ENCODE peak calls at places on chromosomes 13 and 19, in seven cellular contexts. G is A549, T is astrocyte, L is esophagus muscularis mucosa, U is left ventricle myocardium inferior, S is neural progenitor cell, C is stomach. N is an unnamed sample.

GRCh38 chr13:43428545-43429287 is 358.1 kb downstream of the ENOX1 start:
- DNase-seq in G (no peak), T (no peak), L (no peak), U (no peak), S (peak; percentile 40), C (no peak), N (no peak)

GRCh38 chr19:46288896-46289588 is 7.8 kb upstream of the HIF3A start:
- DNase-seq in G (peak; percentile 74), T (peak; percentile 86), L (no peak), U (peak; percentile 55), S (no peak), C (no peak), N (no peak)

GRCh38 chr13:43472344-43472743 is 314.4 kb downstream of the ENOX1 start:
- DNase-seq in G (no peak), T (no peak), L (no peak), U (no peak), S (no peak), C (no peak), N (no peak)

GRCh38 chr13:98103942-98104880 is 38.7 kb upstream of the FARP1 start:
- DNase-seq in G (peak; percentile 48), T (no peak), L (no peak), U (no peak), S (no peak), C (no peak), N (no peak)

GRCh38 chr19:5149930-5150329 is 181.0 kb downstream of the KDM4B start:
- DNase-seq in G (no peak), T (no peak), L (no peak), U (no peak), S (no peak), C (no peak), N (no peak)

GRCh38 chr13:59447031-59447430 is 716.7 kb downstream of the DIAPH3 start:
- DNase-seq in G (no peak), T (no peak), L (no peak), U (no peak), S (no peak), C (no peak), N (no peak)

GRCh38 chr19:11227201-11227886 is 12.1 kb upstream of the ANGPTL8 start:
- DNase-seq in G (no peak), T (no peak), L (no peak), U (no peak), S (peak; percentile 28), C (no peak), N (no peak)

GRCh38 chr19:35757749-35758608 is at the start of gene PROSER3:
- DNase-seq in G (peak; percentile 100), T (peak; percentile 99), L (peak; percentile 100), U (peak; percentile 97), S (peak; percentile 99), C (peak; percentile 98), N (peak; percentile 97)

GRCh38 chr19:36605839-36606478 is 846 bp downstream of the ZNF382 start:
- DNase-seq in G (no peak), T (no peak), L (no peak), U (no peak), S (no peak), C (no peak), N (no peak)

GRCh38 chr19:7529246-7529600 is 6.3 kb upstream of the PNPLA6 start:
- DNase-seq in G (no peak), T (no peak), L (no peak), U (no peak), S (no peak), C (no peak), N (no peak)

GRCh38 chr19:7326105-7326877 is 22.4 kb upstream of the ARHGEF18 start:
- DNase-seq in G (no peak), T (no peak), L (no peak), U (no peak), S (peak; percentile 38), C (no peak), N (no peak)

GRCh38 chr13:20633802-20634201 is 66.8 kb downstream of the IFT88 start:
- DNase-seq in G (no peak), T (no peak), L (no peak), U (no peak), S (no peak), C (no peak), N (no peak)

GRCh38 chr19:1616875-1617274 is 11.6 kb upstream of the UQCR11 start:
- DNase-seq in G (no peak), T (no peak), L (no peak), U (no peak), S (no peak), C (no peak), N (no peak)
- H3K4me1 ChIP-seq in G (no peaks in the 10 kb centered on the region), T (peaks cover 7% of the 10 kb centered on the region), L (no peaks in the 10 kb centered on the region), U (peaks cover 21% of the 10 kb centered on the region), S (no peaks in the 10 kb centered on the region), C (no peaks in the 10 kb centered on the region), N (no peaks in the 10 kb centered on the region)

GRCh38 chr19:31332096-31332495 is 17.1 kb downstream of the TSHZ3 start:
- DNase-seq in G (no peak), T (peak; percentile 69), L (no peak), U (no peak), S (no peak), C (peak; percentile 17), N (no peak)

GRCh38 chr19:31337007-31337914 is 12.0 kb downstream of the TSHZ3 start:
- DNase-seq in G (no peak), T (no peak), L (no peak), U (no peak), S (no peak), C (no peak), N (no peak)

GRCh38 chr19:31335716-31336115 is 13.5 kb downstream of the TSHZ3 start:
- DNase-seq in G (no peak), T (no peak), L (no peak), U (no peak), S (no peak), C (peak; percentile 10), N (no peak)

GRCh38 chr19:31334101-31334848 is 15.0 kb downstream of the TSHZ3 start:
- DNase-seq in G (no peak), T (peak; percentile 85), L (no peak), U (no peak), S (no peak), C (no peak), N (no peak)

DNA sequence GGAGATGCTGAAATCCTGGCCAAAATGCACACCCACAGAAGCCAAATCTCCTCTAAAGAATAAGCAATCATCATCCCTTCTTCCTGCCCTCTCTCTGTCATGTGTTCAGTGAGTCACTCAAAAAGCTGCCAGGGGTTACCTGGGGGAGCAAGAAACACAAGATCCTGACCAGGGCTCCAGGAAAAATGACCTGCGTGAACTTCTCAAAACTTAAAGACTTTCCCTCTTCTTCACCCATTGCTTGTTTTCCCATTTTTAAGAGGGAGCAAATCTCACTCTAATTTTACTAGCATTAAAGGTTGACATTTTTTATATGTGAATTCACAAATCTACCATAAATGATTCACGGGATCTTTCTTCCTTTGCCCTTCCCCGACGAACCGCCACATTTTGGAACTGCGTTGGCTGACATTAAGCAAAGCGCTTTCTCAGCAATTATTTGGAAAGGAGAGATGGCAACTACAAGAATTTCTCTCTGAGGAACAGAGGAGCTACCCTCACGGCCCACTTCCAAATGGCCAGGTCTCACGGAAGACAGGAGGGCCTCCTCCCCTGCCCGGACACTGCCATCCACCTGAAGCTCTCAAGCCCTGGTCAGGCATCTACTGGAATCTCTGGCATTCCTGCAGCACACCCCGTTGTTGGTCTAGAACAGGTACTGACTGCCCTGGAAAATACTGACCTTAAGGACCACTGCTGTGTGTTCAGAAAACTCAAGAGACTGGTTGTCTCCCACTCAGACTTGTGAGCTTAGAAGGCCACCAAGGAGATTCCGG is 14.2 kb downstream of the TSHZ3 start:
- DNase-seq in G (no peak), T (no peak), L (no peak), U (no peak), S (no peak), C (peak; percentile 4), N (no peak)
- H3K27ac ChIP-seq in G (no peak overlapping the region), T (peak overlapping the region; percentile 27), L (peak overlapping the region; percentile 29), U (no peak overlapping the region), S (no peak overlapping the region), C (peak overlapping the region; percentile 37), N (no peak overlapping the region)

GRCh38 chr19:50328257-50329145 is 676 bp downstream of the KCNC3 start:
- DNase-seq in G (no peak), T (no peak), L (no peak), U (no peak), S (peak; percentile 55), C (no peak), N (no peak)
- H3K4me3 ChIP-seq in G (peak overlapping the region; percentile 46), T (no peak overlapping the region), L (peak overlapping the region; percentile 44), U (peak overlapping the region; percentile 62), S (peak overlapping the region; percentile 47), C (peak overlapping the region; percentile 34), N (peak overlapping the region; percentile 60)

GRCh38 chr19:2612619-2613249 is 89.8 kb downstream of the GNG7 start:
- DNase-seq in G (no peak), T (no peak), L (no peak), U (peak; percentile 15), S (no peak), C (no peak), N (no peak)
- H3K4me1 ChIP-seq in G (peaks cover 15% of the 10 kb centered on the region), T (peaks cover 3% of the 10 kb centered on the region), L (peaks cover 13% of the 10 kb centered on the region), U (peaks cover 23% of the 10 kb centered on the region), S (no peaks in the 10 kb centered on the region), C (peaks cover 36% of the 10 kb centered on the region), N (no peaks in the 10 kb centered on the region)

DNA sequence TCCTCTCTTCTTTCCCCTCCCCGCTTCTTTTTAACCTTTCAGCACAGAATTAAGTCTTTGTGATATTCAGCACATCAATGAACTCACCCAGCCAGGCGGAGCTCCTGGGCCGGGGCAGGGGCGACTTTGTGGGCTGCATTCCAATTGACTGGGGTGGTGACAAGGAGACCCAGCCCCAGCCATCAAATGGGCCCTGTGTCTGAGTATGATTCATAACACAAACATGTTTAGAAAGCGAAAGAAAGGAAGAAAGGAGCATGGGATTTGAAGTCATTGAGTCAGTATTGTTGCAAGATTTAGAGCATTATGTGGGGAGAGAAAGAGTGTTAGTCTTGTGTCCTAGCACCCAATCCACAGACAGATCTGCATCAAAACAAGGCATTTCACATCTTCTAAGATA is 185.3 kb downstream of the LHFPL6 start:
- DNase-seq in G (no peak), T (peak; percentile 80), L (no peak), U (no peak), S (peak; percentile 49), C (no peak), N (no peak)
- H3K27ac ChIP-seq in G (no peak overlapping the region), T (peak overlapping the region; percentile 9), L (peak overlapping the region; percentile 36), U (peak overlapping the region; percentile 85), S (no peak overlapping the region), C (no peak overlapping the region), N (no peak overlapping the region)

N was measured in psoas muscle.